ENCODE peak calls at places on chromosomes 13 and 19, in five cellular contexts. J is AG09309; I is GM12891; Y is activated T-helper 2 cell treated with anti-CD3 and anti-CD28 coated beads, Interferon-gamma antibody, Interleukin-2, Interleukin-4, amounts not matched to agents 10 μg/mL and 5 μg/mL and 100 μg/mL, durations not matched to agents 14 hours and 24 hours and 36 hours; C is fibroblast of the conjunctiva. E is an unnamed sample.

GRCh38 chr13:50386527-50387123 is 371.4 kb downstream of the KCNRG start:
- DNase-seq in J (peak), I (no peak), Y (no peak), C (no peak), E (peak)

GRCh38 chr19:38707512-38708114 is 36.7 kb downstream of the CAPN12 start:
- DNase-seq in J (no peak), I (no peak), Y (no peak), C (no peak), E (no peak)

GRCh38 chr19:16441661-16442071 is 30.1 kb downstream of the EPS15L1 start:
- DNase-seq in J (no peak), I (no peak), Y (no peak), C (no peak), E (peak)

GRCh38 chr13:23320926-23321533 is 112.5 kb downstream of the SACS start:
- DNase-seq in J (no peak), I (no peak), Y (no peak), C (no peak), E (no peak)

GRCh38 chr19:55579766-55580621 is 654 bp downstream of the ZNF579 start:
- DNase-seq in J (no peak), I (no peak), Y (no peak), C (no peak), E (peak)

GRCh38 chr19:510606-511100 is 3.4 kb downstream of the TPGS1 start:
- DNase-seq in J (no peak), I (peak), Y (peak), C (peak), E (peak)

GRCh38 chr13:46041335-46041934 is 11.1 kb downstream of the ZC3H13 start:
- DNase-seq in J (peak), I (no peak), Y (no peak), C (no peak), E (no peak)

GRCh38 chr13:29903524-29903923 is 53.1 kb upstream of the UBL3 start:
- DNase-seq in J (no peak), I (no peak), Y (no peak), C (no peak), E (no peak)

GRCh38 chr19:412356-413355 is 3.7 kb upstream of the C2CD4C start:
- DNase-seq in J (no peak), I (no peak), Y (no peak), C (no peak), E (no peak)

GRCh38 chr19:20287070-20287469 is 120.1 kb downstream of the ZNF486 start:
- DNase-seq in J (no peak), I (no peak), Y (no peak), C (no peak), E (no peak)

GRCh38 chr19:40235238-40236025 is 8.9 kb upstream of the CCNP start:
- DNase-seq in J (no peak), I (no peak), Y (no peak), C (no peak), E (no peak)

GRCh38 chr19:49773663-49774305 is 7.0 kb downstream of the AP2A1 start:
- DNase-seq in J (no peak), I (no peak), Y (no peak), C (no peak), E (no peak)

GRCh38 chr13:73551736-73552135 is 492.9 kb downstream of the KLF5 start:
- DNase-seq in J (no peak), I (no peak), Y (no peak), C (no peak), E (no peak)

GRCh38 chr19:55441692-55442321 is 1.3 kb downstream of the SHISA7 start:
- DNase-seq in J (no peak), I (no peak), Y (no peak), C (no peak), E (no peak)

GRCh38 chr13:76886292-76887061 is at the start of gene KCTD12:
- DNase-seq in J (no peak), I (peak), Y (peak), C (peak), E (peak)

GRCh38 chr19:17526922-17527321 is 15.5 kb downstream of the PGLS start:
- DNase-seq in J (no peak), I (peak), Y (no peak), C (no peak), E (no peak)

GRCh38 chr19:35204799-35205732 is 23.5 kb downstream of the FAM187B start:
- DNase-seq in J (no peak), I (peak), Y (no peak), C (no peak), E (no peak)

GRCh38 chr13:97567510-97568243 is 133.7 kb downstream of the RAP2A start:
- DNase-seq in J (no peak), I (peak), Y (no peak), C (no peak), E (peak)

GRCh38 chr19:21092107-21092506 is 10.1 kb downstream of the ZNF714 start:
- DNase-seq in J (peak), I (no peak), Y (no peak), C (no peak), E (peak)

GRCh38 chr19:46229442-46229841 is at the start of gene IGFL1:
- DNase-seq in J (no peak), I (no peak), Y (no peak), C (no peak), E (no peak)

GRCh38 chr13:93058301-93058700 is 168.3 kb upstream of the GPC6 start:
- DNase-seq in J (no peak), I (no peak), Y (no peak), C (no peak), E (no peak)

GRCh38 chr13:52837850-52838249 is 10.6 kb downstream of the PCDH8 start:
- DNase-seq in J (no peak), I (no peak), Y (no peak), C (no peak), E (no peak)

GRCh38 chr13:99442273-99442895 is 58.9 kb upstream of the TM9SF2 start:
- DNase-seq in J (no peak), I (no peak), Y (no peak), C (peak), E (peak)

GRCh38 chr13:22062478-22063205 is 391.8 kb downstream of the FGF9 start:
- DNase-seq in J (no peak), I (no peak), Y (no peak), C (no peak), E (no peak)